ENCODE peak calls at places on chromosomes 12 and 14, in ten cellular contexts. G is NCI-H1092; Q is GM13976; A is activated CD8-positive, alpha-beta memory T cell treated with anti-CD3 and anti-CD28 coated beads, Interleukin-2, amount 50 U/mL, for 4 hours; U is stimulated activated CD4-positive, alpha-beta T cell treated with anti-CD3 and anti-CD28 coated beads, Interleukin-1b, Interleukin-23, amount 100 ng/mL, for 24 hours; W is psoas muscle; D is activated T-helper 1 cell treated with anti-CD3 and anti-CD28 coated beads, Interleukin-2, amount 50 U/mL, for 16 hours; L is upper lobe of right lung; R is GM23248; S is stimulated activated CD8-positive, alpha-beta memory T cell treated with anti-CD3 and anti-CD28 coated beads, Interleukin-4, amount 100 ng/mL, for 1 hour. Y is an unnamed sample.

GRCh38 chr14:105853907-105854599 is 327.7 kb downstream of the TMEM121 start:
- DNase-seq in L (no peak), S (no peak), G (no peak), A (no peak), W (no peak), Q (no peak), D (no peak), U (no peak), R (no peak), Y (no peak)

GRCh38 chr12:21336656-21337055 is 1.9 kb upstream of the SLCO1A2 start:
- DNase-seq in A (no peak), G (no peak), S (no peak), W (no peak), L (no peak), D (no peak), U (no peak), R (no peak), Q (no peak), Y (no peak)

GRCh38 chr12:3117144-3117581 is 40.0 kb downstream of the TSPAN9 start:
- DNase-seq in G (no peak), A (no peak), L (no peak), U (no peak), W (peak), Q (no peak), D (no peak), R (no peak), S (no peak), Y (no peak)

GRCh38 chr12:2172486-2173214 is 119.9 kb downstream of the CACNA1C start:
- DNase-seq in A (no peak), G (no peak), S (no peak), W (no peak), L (no peak), Q (no peak), R (no peak), D (no peak), U (no peak), Y (no peak)

GRCh38 chr12:43094886-43095285 is 457.1 kb downstream of the ADAMTS20 start:
- DNase-seq in A (no peak), S (no peak), U (no peak), W (no peak), R (no peak), G (no peak), D (no peak), Q (no peak), L (no peak), Y (no peak)

GRCh38 chr12:79063258-79063657 is 198.7 kb downstream of the SYT1 start:
- DNase-seq in D (no peak), S (no peak), W (no peak), R (no peak), G (no peak), U (no peak), A (no peak), Q (no peak), L (no peak), Y (no peak)

GRCh38 chr12:63163542-63163941 is 12.5 kb upstream of the AVPR1A start:
- DNase-seq in W (no peak), R (no peak), S (no peak), D (no peak), L (no peak), U (no peak), Q (no peak), G (no peak), A (no peak), Y (no peak)

GRCh38 chr12:121582583-121583333 is 1.9 kb upstream of the KDM2B start:
- DNase-seq in L (no peak), G (no peak), S (no peak), W (no peak), R (peak), D (no peak), A (no peak), Q (no peak), U (no peak), Y (no peak)

GRCh38 chr12:102169922-102170698 is 27.5 kb downstream of the PMCH start:
- DNase-seq in R (peak), W (no peak), D (no peak), Q (peak), A (no peak), L (no peak), G (no peak), S (no peak), U (no peak), Y (no peak)

GRCh38 chr12:117093918-117094630 is 5.1 kb downstream of the TESC start:
- DNase-seq in R (no peak), G (no peak), Q (no peak), A (no peak), S (no peak), W (no peak), U (no peak), L (peak), D (no peak), Y (no peak)

GRCh38 chr12:15474766-15475165 is 152.5 kb downstream of the PTPRO start:
- DNase-seq in L (no peak), R (no peak), U (no peak), D (no peak), Q (no peak), A (no peak), S (no peak), G (no peak), W (no peak), Y (no peak)

GRCh38 chr12:30985814-30986452 is 59.4 kb downstream of the TSPAN11 start:
- DNase-seq in S (no peak), L (peak), Q (peak), W (no peak), D (no peak), G (peak), R (peak), A (no peak), U (no peak), Y (peak)

GRCh38 chr14:105487986-105488777 is 1.5 kb downstream of the CRIP1 start:
- DNase-seq in U (no peak), D (no peak), Q (no peak), A (no peak), L (no peak), R (no peak), G (no peak), S (no peak), W (peak), Y (no peak)

GRCh38 chr12:90098132-90098779 is 389.6 kb upstream of the ATP2B1 start:
- DNase-seq in L (no peak), Q (no peak), W (no peak), G (no peak), A (no peak), D (no peak), R (peak), S (no peak), U (no peak), Y (no peak)

GRCh38 chr14:73752297-73752992 is 38.3 kb upstream of the PNMA1 start:
- DNase-seq in S (no peak), U (no peak), L (peak), D (no peak), W (peak), R (peak), G (peak), Q (no peak), A (no peak), Y (no peak)

GRCh38 chr14:50109342-50109741 is 7.0 kb downstream of the VCPKMT start:
- DNase-seq in W (no peak), D (no peak), Q (no peak), G (no peak), U (no peak), A (no peak), L (no peak), R (peak), S (no peak), Y (no peak)

GRCh38 chr14:90871605-90872233 is 55.5 kb upstream of the TTC7B start:
- DNase-seq in G (no peak), L (no peak), Q (no peak), D (no peak), A (no peak), R (peak), U (no peak), W (no peak), S (no peak), Y (no peak)

Y was measured in SHP77 treated with DMSO at 0.1 percent for 48 hours.